ENCODE peak calls at places on chromosome 14, in seven cellular contexts. C is H9; Z is COR-L47; J is NCI-H1105; O is stimulated activated CD4-positive, alpha-beta T cell treated with anti-CD3 and anti-CD28 coated beads, Interleukin-15, amount 100 ng/mL, for 1 hour; G is posterior cingulate gyrus; M is NCI-H748 treated with DMSO at 0.1 percent for 48 hours. T is an unnamed sample.

GRCh38 chr14:90842726-90843125 is 26.5 kb upstream of the TTC7B start:
- DNase-seq in Z (no peak), M (no peak), C (no peak), G (peak), O (no peak), J (no peak), T (no peak)

GRCh38 chr14:101196795-101197590 is 293.5 kb upstream of the RTL1 start:
- DNase-seq in J (no peak), G (no peak), Z (no peak), O (no peak), C (peak), M (no peak), T (no peak)

GRCh38 chr14:48703728-48704467 is 882.3 kb downstream of the RPS29 start:
- DNase-seq in J (peak), M (no peak), C (no peak), G (no peak), O (no peak), Z (no peak), T (no peak)

GRCh38 chr14:73463411-73463810 is 5.1 kb upstream of the NUMB start:
- DNase-seq in C (no peak), J (no peak), O (no peak), G (no peak), Z (no peak), M (no peak), T (peak)

GRCh38 chr14:103772078-103772712 is 56.6 kb downstream of the ZFYVE21 start:
- DNase-seq in O (no peak), C (no peak), J (no peak), M (no peak), G (no peak), Z (no peak), T (no peak)

GRCh38 chr14:88386395-88386794 is 938 bp downstream of the SPATA7 start:
- DNase-seq in O (no peak), C (no peak), G (no peak), Z (no peak), J (no peak), M (no peak), T (no peak)

GRCh38 chr14:103427485-103428443 is 42.5 kb downstream of the MARK3 start:
- DNase-seq in Z (no peak), O (no peak), M (no peak), G (no peak), J (no peak), C (peak), T (no peak)

GRCh38 chr14:104659764-104660523 is 29.5 kb upstream of the INF2 start:
- DNase-seq in G (no peak), Z (no peak), M (no peak), O (no peak), J (no peak), C (no peak), T (no peak)

GRCh38 chr14:69928111-69928523 is 48.9 kb downstream of the SMOC1 start:
- DNase-seq in O (no peak), M (no peak), C (no peak), G (no peak), J (no peak), Z (no peak), T (no peak)

GRCh38 chr14:96059519-96060135 is 20.5 kb downstream of the C14orf132 start:
- DNase-seq in C (peak), G (no peak), J (no peak), Z (no peak), O (no peak), M (no peak), T (no peak)

GRCh38 chr14:90426663-90427062 is 29.8 kb downstream of the CALM1 start:
- DNase-seq in M (no peak), Z (peak), G (no peak), O (no peak), C (no peak), J (peak), T (no peak)

GRCh38 chr14:61280092-61280525 is 1.0 kb downstream of the TMEM30B start:
- DNase-seq in G (no peak), Z (no peak), J (no peak), O (peak), M (peak), C (no peak), T (no peak)

GRCh38 chr14:31106768-31107167 is 80.6 kb upstream of the STRN3 start:
- DNase-seq in O (no peak), G (no peak), C (no peak), Z (no peak), M (no peak), J (no peak), T (no peak)

GRCh38 chr14:71139058-71139946 is 232.0 kb downstream of the PCNX1 start:
- DNase-seq in C (peak), M (peak), Z (peak), O (peak), G (peak), J (peak), T (peak)

GRCh38 chr14:95525999-95526398 is 8.9 kb upstream of the GLRX5 start:
- DNase-seq in O (no peak), M (no peak), G (no peak), Z (no peak), J (no peak), C (no peak), T (no peak)

GRCh38 chr14:32249780-32250179 is 46.7 kb upstream of the RNU6-8 start:
- DNase-seq in O (no peak), C (no peak), J (no peak), Z (no peak), M (no peak), G (no peak), T (no peak)

GRCh38 chr14:74973003-74973614 is 17.7 kb upstream of the PGF start:
- DNase-seq in M (no peak), C (no peak), Z (peak), J (no peak), O (peak), G (no peak), T (no peak)

GRCh38 chr14:103066399-103066798 is 9.1 kb upstream of the CDC42BPB start:
- DNase-seq in G (no peak), O (no peak), J (no peak), C (no peak), Z (no peak), M (no peak), T (no peak)

GRCh38 chr14:99445916-99446315 is 34.7 kb downstream of the SETD3 start:
- DNase-seq in M (no peak), J (no peak), G (no peak), O (no peak), C (no peak), Z (no peak), T (no peak)

GRCh38 chr14:92040431-92041040 is 677 bp upstream of the TRIP11 start:
- DNase-seq in J (no peak), C (no peak), M (peak), Z (peak), G (no peak), O (no peak), T (peak)

GRCh38 chr14:21311614-21312013 is 31.7 kb downstream of the RPGRIP1 start:
- DNase-seq in Z (no peak), C (no peak), G (no peak), J (no peak), O (no peak), M (no peak), T (no peak)

GRCh38 chr14:79540394-79540793 is 670.9 kb downstream of the DIO2 start:
- DNase-seq in O (no peak), C (no peak), Z (no peak), G (no peak), M (no peak), J (no peak), T (no peak)

GRCh38 chr14:56358265-56358664 is 221.3 kb upstream of the TMEM260 start:
- DNase-seq in C (no peak), O (no peak), J (no peak), M (no peak), G (no peak), Z (no peak), T (no peak)

GRCh38 chr14:105439710-105440553 is 20.3 kb downstream of the MTA1 start:
- DNase-seq in O (no peak), G (peak), J (no peak), Z (peak), M (no peak), C (no peak), T (no peak)

GRCh38 chr14:20580242-20580641 is 7.6 kb downstream of the RNASE11 start:
- DNase-seq in J (no peak), O (no peak), C (no peak), M (no peak), Z (no peak), G (no peak), T (no peak)

GRCh38 chr14:103008768-103009342 is 48.5 kb downstream of the CDC42BPB start:
- DNase-seq in M (no peak), C (no peak), J (no peak), G (no peak), O (no peak), Z (no peak), T (no peak)

GRCh38 chr14:91089958-91090535 is 23.8 kb upstream of the DGLUCY start:
- DNase-seq in Z (no peak), G (no peak), C (no peak), J (peak), M (no peak), O (no peak), T (no peak)

GRCh38 chr14:59739794-59740193 is 130.8 kb downstream of the RTN1 start:
- DNase-seq in M (no peak), C (no peak), J (no peak), Z (no peak), G (no peak), O (no peak), T (no peak)

GRCh38 chr14:56324831-56325230 is 206.6 kb downstream of the PELI2 start:
- DNase-seq in J (no peak), M (no peak), O (no peak), C (no peak), Z (no peak), G (no peak), T (no peak)

GRCh38 chr14:76922599-76922998 is 96.4 kb downstream of the LRRC74A start:
- DNase-seq in J (no peak), Z (no peak), G (peak), O (no peak), C (no peak), M (no peak), T (no peak)

GRCh38 chr14:20680843-20681347 is 3.5 kb upstream of the RNASE4 start:
- DNase-seq in C (no peak), M (no peak), Z (no peak), J (no peak), G (no peak), O (no peak), T (no peak)

GRCh38 chr14:78835052-78835451 is 664.9 kb downstream of the NRXN3 start:
- DNase-seq in M (no peak), J (no peak), Z (no peak), C (no peak), O (no peak), G (peak), T (peak)

GRCh38 chr14:96237641-96238040 is 18.4 kb upstream of the BDKRB1 start:
- DNase-seq in Z (no peak), C (no peak), J (no peak), G (no peak), O (no peak), M (no peak), T (no peak)

GRCh38 chr14:100589071-100589759 is 2.0 kb upstream of the BEGAIN start:
- DNase-seq in G (peak), O (no peak), J (no peak), Z (no peak), C (no peak), M (no peak), T (no peak)

GRCh38 chr14:88821378-88821777 is 3.1 kb upstream of the TTC8 start:
- DNase-seq in J (no peak), M (no peak), O (no peak), Z (no peak), G (no peak), C (no peak), T (no peak)

GRCh38 chr14:64292197-64292596 is 2.0 kb downstream of the ESR2 start:
- DNase-seq in M (no peak), J (no peak), G (no peak), C (no peak), Z (no peak), O (no peak), T (no peak)

GRCh38 chr14:68937790-68938514 is 41.1 kb downstream of the ACTN1 start:
- DNase-seq in Z (no peak), O (no peak), G (no peak), J (no peak), M (no peak), C (peak), T (no peak)

GRCh38 chr14:34568803-34569202 is 29.3 kb upstream of the EAPP start:
- DNase-seq in C (no peak), G (no peak), M (no peak), J (no peak), Z (no peak), O (no peak), T (no peak)

GRCh38 chr14:87698496-87698895 is 294.5 kb downstream of the GALC start:
- DNase-seq in C (no peak), O (no peak), Z (no peak), G (no peak), M (no peak), J (no peak), T (no peak)

T was measured in hippocampal formation.